ENCODE peak calls at places on chromosomes 2 and 18, in four cellular contexts. I, X, L and R are unnamed samples.

GRCh38 chr2:204325468-204325867 is 219.8 kb upstream of the PARD3B start:
- DNase-seq in I (no peak), X (peak; percentile 62), L (peak; percentile 88), R (no peak)

GRCh38 chr18:67359868-67360838 is 156.4 kb downstream of the DSEL start:
- DNase-seq in I (peak; percentile 49), X (no peak), L (peak; percentile 93), R (no peak)

GRCh38 chr2:95356821-95357700 is 45.4 kb upstream of the FAHD2A start:
- DNase-seq in I (no peak), X (no peak), L (no peak), R (peak; percentile 60)

GRCh38 chr2:98458667-98459380 is 14.2 kb downstream of the INPP4A start:
- DNase-seq in I (no peak), X (no peak), L (no peak), R (no peak)

GRCh38 chr2:73290049-73290839 is 3.1 kb downstream of the EGR4 start:
- DNase-seq in I (no peak), X (no peak), L (peak; percentile 56), R (no peak)

GRCh38 chr2:144628566-144628965 is 108.6 kb upstream of the ZEB2 start:
- DNase-seq in I (no peak), X (no peak), L (no peak), R (no peak)

GRCh38 chr18:49924293-49924983 is 111.1 kb upstream of the ACAA2 start:
- DNase-seq in I (no peak), X (no peak), L (peak; percentile 14), R (no peak)

GRCh38 chr2:147904051-147904450 is 59.2 kb downstream of the ACVR2A start:
- DNase-seq in I (no peak), X (no peak), L (no peak), R (no peak)

GRCh38 chr2:30778611-30779010 is 28.6 kb downstream of the CAPN13 start:
- DNase-seq in I (no peak), X (no peak), L (no peak), R (peak; percentile 43)

GRCh38 chr2:233832414-233832813 is 21.9 kb downstream of the HJURP start:
- DNase-seq in I (no peak), X (no peak), L (peak; percentile 59), R (no peak)

GRCh38 chr2:195319112-195319460 is 337.9 kb upstream of the SLC39A10 start:
- DNase-seq in I (no peak), X (no peak), L (peak; percentile 49), R (no peak)

GRCh38 chr2:54589340-54590215 is 133.5 kb downstream of the SPTBN1 start:
- DNase-seq in I (no peak), X (no peak), L (peak; percentile 65), R (no peak)

GRCh38 chr2:173773076-173773475 is 192.1 kb downstream of the SP3 start:
- DNase-seq in I (no peak), X (no peak), L (no peak), R (no peak)
- TF ChIP-seq CTCF in I (no peak), X (no peak), L (no peak), R (no peak)

GRCh38 chr2:188316791-188317423 is 25.2 kb downstream of the GULP1 start:
- DNase-seq in I (no peak), X (no peak), L (no peak), R (no peak)
- H3K4me1 ChIP-seq in I (no peaks in the 10 kb centered on the region), X (no peaks in the 10 kb centered on the region), L (no peaks in the 10 kb centered on the region), R (no peaks in the 10 kb centered on the region)

DNA sequence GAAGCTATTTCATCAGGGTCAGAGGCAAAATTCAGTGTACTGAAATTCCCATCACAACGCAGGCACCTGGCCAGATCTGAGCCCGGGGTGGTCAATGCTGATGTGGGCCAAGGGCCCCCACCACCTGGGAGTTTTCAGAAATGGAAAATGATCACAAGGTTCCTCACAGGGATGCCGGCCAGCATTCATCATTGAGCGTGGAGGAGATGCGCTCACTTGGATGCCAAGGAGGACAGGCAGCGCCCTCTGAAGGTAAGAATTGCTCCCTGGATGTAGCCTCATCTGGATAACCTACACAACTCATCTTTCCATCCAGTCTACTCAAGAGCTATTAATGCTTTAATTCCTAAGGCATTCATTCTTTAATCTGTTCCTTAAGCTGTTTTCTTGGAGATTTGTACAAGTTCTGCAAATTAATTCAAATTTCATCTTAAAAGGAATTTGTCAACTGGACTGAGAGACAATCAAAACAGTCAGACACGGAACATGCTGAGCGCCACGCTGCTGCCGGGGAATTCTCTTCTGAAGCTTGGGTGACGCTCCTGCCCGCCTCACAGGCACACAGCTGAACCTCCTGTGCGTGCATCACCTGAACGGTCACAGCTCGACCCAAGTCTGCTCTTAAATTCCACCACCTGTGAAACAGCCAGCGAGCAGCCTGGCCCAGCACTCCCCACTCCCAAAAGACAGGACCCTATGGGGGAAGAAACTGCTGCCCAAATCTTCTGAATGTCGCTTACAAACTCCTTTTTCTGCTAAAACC is 206.7 kb downstream of the HDAC4 start:
- DNase-seq in I (no peak), X (no peak), L (no peak), R (peak; percentile 41)
- TF ChIP-seq CTCF in I (no peak), X (peak; percentile 47), L (peak; percentile 20), R (no peak)

DNA sequence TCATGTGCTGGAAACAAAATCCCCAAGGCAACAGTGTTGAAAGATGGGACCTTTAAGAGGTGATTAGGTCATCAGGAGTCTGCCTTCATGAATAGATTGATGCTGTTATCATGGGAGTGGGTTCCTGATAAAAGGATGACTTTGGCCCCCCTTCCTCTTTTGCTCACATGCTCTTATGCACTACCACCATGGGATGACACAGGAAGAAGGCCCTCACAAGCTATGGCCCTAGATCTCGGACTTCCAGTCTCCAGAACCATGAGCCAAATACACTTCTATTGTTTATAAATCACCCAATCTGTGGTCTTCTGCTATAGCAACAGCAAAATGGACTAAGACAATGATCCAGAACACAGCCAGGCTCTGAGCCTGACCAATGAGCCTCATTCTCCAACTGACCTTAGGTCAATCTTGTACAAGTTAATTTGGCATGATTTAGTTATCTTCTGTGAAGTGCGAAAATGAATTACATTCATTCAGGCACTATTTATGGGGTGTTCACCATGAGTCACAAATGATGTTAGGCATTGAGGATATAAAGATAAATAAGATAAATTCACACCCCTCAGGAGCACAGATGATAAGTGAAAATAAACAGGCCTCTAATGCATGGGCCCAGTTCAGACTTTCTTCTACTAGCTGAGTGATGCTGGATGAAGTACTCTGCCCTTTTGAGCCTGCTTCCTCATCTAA is 37.7 kb upstream of the NT5C1B start:
- DNase-seq in I (no peak), X (no peak), L (peak; percentile 30), R (no peak)
- H3K4me1 ChIP-seq in I (no peaks in the 10 kb centered on the region), X (no peaks in the 10 kb centered on the region), L (peaks cover 6% of the 10 kb centered on the region), R (no peaks in the 10 kb centered on the region)

GRCh38 chr2:208406474-208407451 is at the start of gene PTH2R:
- DNase-seq in I (peak; percentile 12), X (no peak), L (peak; percentile 3), R (peak; percentile 73)
- TF ChIP-seq CTCF in I (no peak), X (no peak), L (no peak), R (no peak)